ENCODE peak calls at places on chromosomes 4 and X, in four cellular contexts. R is right lobe of liver, S is uterus, Z is suprapubic skin. Q is an unnamed sample. For H3K9me3, the result is how much of the 10 kb centered on the place peaks cover.

GRCh38 chrX:129123795-129124194 is 399.5 kb downstream of the SMARCA1 start:
- DNase-seq in R (no peak), S (no peak), Z (no peak), Q (no peak)

GRCh38 chr4:30720021-30720655 is at the start of gene PCDH7:
- DNase-seq in R (no peak), S (peak), Z (no peak), Q (peak)

GRCh38 chr4:25144870-25145481 is 15.3 kb downstream of the SEPSECS start:
- DNase-seq in R (no peak), S (no peak), Z (no peak), Q (no peak)

GRCh38 chr4:159341486-159341885 is 238.6 kb downstream of the RAPGEF2 start:
- DNase-seq in R (no peak), S (no peak), Z (no peak), Q (no peak)

GRCh38 chrX:69232945-69233344 is 67.7 kb upstream of the PJA1 start:
- DNase-seq in R (no peak), S (peak), Z (no peak), Q (no peak)

GRCh38 chr4:63528592-63528991 is 880.7 kb downstream of the TECRL start:
- DNase-seq in R (no peak), S (no peak), Z (no peak), Q (no peak)

GRCh38 chrX:40003071-40003981 is 94.4 kb downstream of the BCOR start:
- DNase-seq in R (no peak), S (no peak), Z (no peak), Q (no peak)

GRCh38 chrX:3286196-3286920 is 60.1 kb downstream of the MXRA5 start:
- DNase-seq in R (no peak), S (no peak), Z (no peak), Q (no peak)

GRCh38 chr4:180160195-180160985 is 2082.8 kb upstream of the TENM3 start:
- DNase-seq in R (no peak), S (no peak), Z (no peak), Q (no peak)

GRCh38 chr4:118284169-118284568 is 68.6 kb downstream of the PRSS12 start:
- DNase-seq in R (no peak), S (no peak), Z (no peak), Q (no peak)

GRCh38 chr4:153466637-153467153 is 535 bp downstream of the TMEM131L start:
- DNase-seq in R (peak), S (peak), Z (no peak), Q (no peak)

GRCh38 chrX:116667346-116667745 is 204.6 kb upstream of the CT83 start:
- DNase-seq in R (no peak), S (no peak), Z (no peak), Q (no peak)

GRCh38 chrX:114611018-114611619 is 27.2 kb downstream of the HTR2C start:
- DNase-seq in R (no peak), S (no peak), Z (no peak), Q (no peak)

GRCh38 chrX:123215397-123216089 is 31.5 kb downstream of the GRIA3 start:
- DNase-seq in R (peak), S (no peak), Z (no peak), Q (no peak)

DNA sequence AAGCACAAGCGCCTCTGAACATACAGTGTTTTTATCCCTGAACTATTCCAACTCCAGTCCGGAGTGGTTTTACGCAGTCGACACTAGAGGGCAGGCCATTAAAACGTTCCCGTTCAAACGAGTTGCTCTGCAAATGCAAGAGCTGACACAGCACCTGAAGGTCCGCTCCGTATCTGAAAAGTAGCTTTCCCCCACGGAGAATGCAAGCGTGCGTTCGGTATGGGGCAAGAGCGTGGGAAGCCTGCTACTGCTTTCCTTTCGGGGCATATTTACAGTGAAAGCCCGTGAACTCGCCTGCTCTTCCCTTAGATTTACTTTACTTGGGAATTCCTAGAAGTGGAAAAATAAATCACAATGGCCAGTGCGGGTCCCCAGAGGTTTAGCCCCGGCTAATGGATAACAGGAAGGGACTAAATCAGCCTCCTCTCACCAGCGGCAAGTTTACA is 190.8 kb downstream of the TSPAN5 start:
- DNase-seq in R (peak), S (peak), Z (peak), Q (peak)
- TF ChIP-seq POLR2A in R (no peak), S (no peak), Z (no peak), Q (no peak)

GRCh38 chrX:107451754-107452153 is 2.3 kb downstream of the FRMPD3 start:
- DNase-seq in R (no peak), S (no peak), Z (no peak), Q (no peak)

GRCh38 chrX:107448625-107449468 is 605 bp upstream of the FRMPD3 start:
- DNase-seq in R (no peak), S (no peak), Z (no peak), Q (no peak)

GRCh38 chrX:107449490-107450175 is at the start of gene FRMPD3:
- DNase-seq in R (no peak), S (no peak), Z (no peak), Q (no peak)

GRCh38 chrX:107447642-107448041 is 1.8 kb upstream of the FRMPD3 start:
- DNase-seq in R (no peak), S (no peak), Z (no peak), Q (no peak)

DNA sequence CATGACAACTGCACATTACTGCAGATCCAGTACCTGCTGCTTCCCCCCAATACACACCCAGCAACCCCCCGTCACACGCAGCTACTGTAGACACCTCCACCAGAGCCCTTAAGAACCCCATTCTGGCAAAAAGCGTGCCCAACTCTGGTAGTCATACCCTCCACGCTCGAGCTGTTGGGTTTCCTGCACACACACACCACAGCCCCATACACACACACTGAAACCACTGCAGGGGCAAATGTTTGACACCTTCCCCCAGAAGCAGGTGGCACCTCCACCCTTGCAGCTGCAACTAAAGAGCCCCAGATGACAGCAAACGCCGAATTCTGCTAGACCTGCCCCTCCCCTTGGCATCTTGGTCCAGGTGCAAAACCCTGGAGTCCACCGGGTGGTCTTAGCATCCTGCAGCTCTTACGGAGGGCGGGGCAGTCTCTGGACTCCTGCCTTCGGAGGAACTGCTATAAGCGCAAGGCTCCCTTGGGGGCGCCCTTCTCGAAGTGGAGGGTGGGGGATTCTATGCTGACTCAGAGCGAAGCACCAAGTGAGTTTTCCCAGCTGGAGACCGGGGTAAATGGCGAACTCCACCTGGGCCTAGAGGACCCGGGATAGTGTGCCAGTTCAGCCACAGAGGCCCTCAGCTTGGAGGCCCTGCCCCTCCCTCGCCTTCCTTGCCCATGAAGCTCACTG is 1.5 kb downstream of the FRMPD3 start:
- DNase-seq in R (no peak), S (no peak), Z (no peak), Q (no peak)
- TF ChIP-seq CTCF in R (no peak), S (no peak), Z (no peak), Q (no peak)

DNA sequence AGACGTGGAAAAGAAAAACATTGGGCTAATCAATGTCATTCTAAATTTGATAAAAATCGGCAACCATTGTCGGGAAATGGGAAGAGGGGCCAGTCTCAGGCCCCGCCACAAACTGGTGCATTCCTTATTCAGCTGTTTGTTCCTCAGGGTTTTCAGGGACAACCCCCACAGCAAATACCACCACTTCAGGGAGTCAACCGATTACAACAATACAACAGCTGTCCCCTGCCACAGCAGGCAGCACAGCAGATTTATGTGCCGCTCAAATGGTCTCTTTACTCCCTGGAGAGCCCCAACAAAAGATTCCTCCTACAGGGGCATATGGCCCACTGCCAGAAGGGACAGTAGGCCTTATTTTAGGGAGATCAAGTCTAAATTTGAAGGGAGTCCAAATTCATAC is 61.9 kb downstream of the ZNF732 start:
- DNase-seq in R (no peak), S (no peak), Z (no peak), Q (no peak)
- H3K9me3 ChIP-seq in R (under half), S (under half), Z (under half), Q (under half)

GRCh38 chr4:143336828-143337599 is at the start of gene GAB1:
- DNase-seq in R (peak), S (peak), Z (peak), Q (peak)
- TF ChIP-seq POLR2A in R (peak), S (peak), Z (no peak), Q (no peak)

GRCh38 chr4:186659936-186660335 is 63.7 kb downstream of the FAT1 start:
- DNase-seq in R (no peak), S (no peak), Z (no peak), Q (no peak)

GRCh38 chr4:186653973-186654372 is 69.7 kb downstream of the FAT1 start:
- DNase-seq in R (no peak), S (no peak), Z (no peak), Q (no peak)

GRCh38 chr4:186657766-186658165 is 65.9 kb downstream of the FAT1 start:
- DNase-seq in R (no peak), S (no peak), Z (no peak), Q (no peak)

GRCh38 chr4:186660403-186660802 is 63.3 kb downstream of the FAT1 start:
- DNase-seq in R (no peak), S (no peak), Z (no peak), Q (no peak)

DNA sequence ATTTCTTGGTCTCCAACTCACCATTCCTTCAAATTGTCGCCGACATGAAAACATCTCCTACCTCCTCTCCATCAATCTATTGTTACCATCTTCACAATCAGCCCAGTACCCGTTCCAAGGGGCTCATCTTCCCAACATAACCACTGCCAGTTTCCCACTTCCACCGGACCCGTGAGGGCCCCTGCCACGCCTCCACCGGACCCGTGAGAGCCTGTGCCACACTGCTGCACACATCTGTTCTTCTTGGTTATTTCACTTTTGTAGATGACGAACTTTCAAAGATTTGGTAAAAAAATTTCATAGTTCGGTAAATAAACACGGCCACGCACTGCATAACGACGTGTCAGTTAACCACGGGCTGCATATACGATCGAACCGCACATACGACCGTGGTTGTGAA is 65.0 kb downstream of the FAT1 start:
- DNase-seq in R (no peak), S (no peak), Z (no peak), Q (no peak)
- TF ChIP-seq CTCF in R (no peak), S (no peak), Z (no peak), Q (no peak)

GRCh38 chrX:97405031-97405685 is 521.5 kb downstream of the RPA4 start:
- DNase-seq in R (no peak), S (no peak), Z (no peak), Q (no peak)

GRCh38 chrX:97401586-97402101 is 517.9 kb downstream of the RPA4 start:
- DNase-seq in R (no peak), S (no peak), Z (no peak), Q (no peak)

GRCh38 chrX:97402333-97402732 is 518.6 kb downstream of the RPA4 start:
- DNase-seq in R (no peak), S (no peak), Z (no peak), Q (no peak)

GRCh38 chrX:97401154-97401553 is 517.4 kb downstream of the RPA4 start:
- DNase-seq in R (no peak), S (no peak), Z (no peak), Q (no peak)

DNA sequence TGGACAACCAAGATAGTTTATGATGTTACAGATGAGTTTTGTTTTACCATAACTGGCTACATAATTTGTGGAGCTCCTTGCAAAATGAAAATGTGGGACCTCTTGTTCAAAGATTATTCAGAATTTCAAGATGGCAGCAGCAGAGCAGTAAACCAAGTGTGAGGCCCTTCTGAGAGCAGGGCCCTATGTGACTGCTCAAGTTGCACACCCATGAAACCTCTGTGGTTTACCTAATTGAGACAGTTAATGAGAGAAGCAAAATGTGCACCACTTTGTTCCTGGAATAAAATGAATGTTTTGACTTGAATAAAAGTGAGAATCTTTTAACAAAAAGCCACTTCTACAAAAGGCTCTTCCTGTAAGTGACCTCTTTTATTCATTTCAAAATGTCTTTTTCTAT is 519.2 kb downstream of the RPA4 start:
- DNase-seq in R (no peak), S (no peak), Z (no peak), Q (no peak)
- H3K9me3 ChIP-seq in R (under half), S (under half), Z (under half), Q (under half)

DNA sequence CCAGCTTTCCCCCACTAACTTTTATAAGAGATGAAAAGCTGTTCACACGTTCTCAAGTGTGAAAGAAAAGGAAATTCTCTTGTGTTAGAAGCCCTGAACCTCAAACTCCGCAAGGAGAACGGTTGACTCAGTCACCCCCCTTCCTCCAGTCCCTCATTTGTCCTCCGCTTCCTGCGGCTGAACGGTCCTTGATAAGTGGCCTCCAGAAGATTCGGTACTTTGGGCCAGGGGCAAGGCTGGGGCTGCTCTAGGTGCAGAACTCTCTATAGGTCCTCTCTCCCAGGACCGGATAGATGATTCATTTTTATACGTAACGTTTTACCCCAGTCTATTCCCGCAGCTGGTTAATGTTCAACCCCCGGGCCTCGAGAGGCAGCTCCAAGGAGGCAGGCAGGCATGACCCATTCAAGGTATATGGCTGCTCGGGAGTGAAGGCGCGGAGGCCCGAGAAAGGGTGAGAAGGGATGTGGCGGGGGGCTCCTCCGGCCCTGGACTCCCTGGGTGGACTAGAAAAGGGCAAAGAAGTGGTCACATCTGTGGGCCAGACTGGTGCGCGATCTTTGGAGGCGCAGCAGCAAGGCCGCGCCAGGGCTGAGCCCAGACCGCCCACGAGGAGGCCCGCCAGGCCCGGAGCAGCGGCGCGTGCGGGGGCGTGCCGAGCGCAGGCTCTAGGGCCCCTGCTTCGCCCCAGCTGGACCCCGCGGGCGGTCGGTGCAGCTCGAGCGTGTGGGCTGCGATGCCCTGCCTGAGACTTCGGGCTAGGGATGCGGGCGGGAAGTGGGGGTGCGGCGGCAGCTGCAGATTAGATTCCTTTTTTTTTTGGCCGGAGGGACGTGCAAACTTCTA is 11.7 kb downstream of the PITX2 start:
- DNase-seq in R (no peak), S (no peak), Z (no peak), Q (no peak)
- TF ChIP-seq POLR2A in R (no peak), S (no peak), Z (no peak), Q (no peak)

GRCh38 chr4:36414248-36414647 is 132.8 kb downstream of the DTHD1 start:
- DNase-seq in R (no peak), S (no peak), Z (no peak), Q (no peak)
- TF ChIP-seq CTCF in R (peak), S (no peak), Z (no peak), Q (no peak)

Q was measured in sigmoid colon.